ENCODE peak calls at places on chromosomes 1 and 21, in four cellular contexts. One of them, this sample, is unnamed.

GRCh38 chr1:18333220-18333619 is 147.5 kb upstream of the KLHDC7A start:
- DNase-seq in NCI-H1436: no peak
- DNase-seq in T-helper 1 cell: no peak
- DNase-seq in AG04450: no peak
- DNase-seq in this sample: no peak

GRCh38 chr1:200161801-200162200 is 134.3 kb downstream of the NR5A2 start:
- DNase-seq in NCI-H1436: no peak
- DNase-seq in T-helper 1 cell: no peak
- DNase-seq in AG04450: no peak
- DNase-seq in this sample: no peak

GRCh38 chr1:246219508-246220030 is 287.5 kb downstream of the SMYD3 start:
- DNase-seq in NCI-H1436: peak
- DNase-seq in T-helper 1 cell: no peak
- DNase-seq in AG04450: no peak
- DNase-seq in this sample: no peak

GRCh38 chr1:6521502-6521901 is 30.0 kb upstream of the PLEKHG5 start:
- DNase-seq in NCI-H1436: no peak
- DNase-seq in T-helper 1 cell: no peak
- DNase-seq in AG04450: no peak
- DNase-seq in this sample: no peak

GRCh38 chr1:72037745-72038343 is 244.5 kb downstream of the NEGR1 start:
- DNase-seq in NCI-H1436: peak
- DNase-seq in T-helper 1 cell: no peak
- DNase-seq in AG04450: peak
- DNase-seq in this sample: no peak

GRCh38 chr1:197638316-197638715 is 137.0 kb downstream of the DENND1B start:
- DNase-seq in NCI-H1436: peak
- DNase-seq in T-helper 1 cell: no peak
- DNase-seq in AG04450: no peak
- DNase-seq in this sample: no peak

GRCh38 chr1:112509005-112509659 is 367 bp downstream of the WNT2B start:
- DNase-seq in NCI-H1436: no peak
- DNase-seq in T-helper 1 cell: peak
- DNase-seq in AG04450: no peak
- DNase-seq in this sample: no peak

GRCh38 chr1:3865606-3866160 is 8.4 kb downstream of the DFFB start:
- DNase-seq in NCI-H1436: no peak
- DNase-seq in T-helper 1 cell: no peak
- DNase-seq in AG04450: no peak
- DNase-seq in this sample: no peak

GRCh38 chr1:64675718-64676345 is 69.0 kb upstream of the RAVER2 start:
- DNase-seq in NCI-H1436: no peak
- DNase-seq in T-helper 1 cell: no peak
- DNase-seq in AG04450: no peak
- DNase-seq in this sample: no peak

GRCh38 chr1:197775282-197776262 is at the start of gene DENND1B:
- DNase-seq in NCI-H1436: peak
- DNase-seq in T-helper 1 cell: peak
- DNase-seq in AG04450: no peak
- DNase-seq in this sample: peak

GRCh38 chr1:53621144-53621543 is 117.8 kb downstream of the GLIS1 start:
- DNase-seq in NCI-H1436: no peak
- DNase-seq in T-helper 1 cell: no peak
- DNase-seq in AG04450: no peak
- DNase-seq in this sample: no peak

GRCh38 chr1:180928272-180929230 is 15.9 kb downstream of the KIAA1614 start:
- DNase-seq in NCI-H1436: peak
- DNase-seq in T-helper 1 cell: no peak
- DNase-seq in AG04450: no peak
- DNase-seq in this sample: no peak

GRCh38 chr21:15638856-15639549 is 90.8 kb upstream of the USP25 start:
- DNase-seq in NCI-H1436: no peak
- DNase-seq in T-helper 1 cell: no peak
- DNase-seq in AG04450: no peak
- DNase-seq in this sample: no peak

GRCh38 chr1:235892734-235893413 is 26.2 kb upstream of the LYST start:
- DNase-seq in NCI-H1436: no peak
- DNase-seq in T-helper 1 cell: no peak
- DNase-seq in AG04450: no peak
- DNase-seq in this sample: no peak

GRCh38 chr1:100065183-100065968 is 67.4 kb downstream of the SASS6 start:
- DNase-seq in NCI-H1436: no peak
- DNase-seq in T-helper 1 cell: no peak
- DNase-seq in AG04450: no peak
- DNase-seq in this sample: no peak

GRCh38 chr1:1873186-1873585 is 17.7 kb downstream of the GNB1 start:
- DNase-seq in NCI-H1436: no peak
- DNase-seq in T-helper 1 cell: no peak
- DNase-seq in AG04450: no peak
- DNase-seq in this sample: peak

GRCh38 chr1:103900005-103900404 is 150.3 kb downstream of the AMY1C start:
- DNase-seq in NCI-H1436: no peak
- DNase-seq in T-helper 1 cell: no peak
- DNase-seq in AG04450: no peak
- DNase-seq in this sample: no peak

GRCh38 chr1:18899363-18900049 is 2.8 kb downstream of the ALDH4A1 start:
- DNase-seq in NCI-H1436: no peak
- DNase-seq in T-helper 1 cell: no peak
- DNase-seq in AG04450: no peak
- DNase-seq in this sample: no peak

GRCh38 chr1:232290570-232290969 is 339.4 kb downstream of the SIPA1L2 start:
- DNase-seq in NCI-H1436: no peak
- DNase-seq in T-helper 1 cell: no peak
- DNase-seq in AG04450: no peak
- DNase-seq in this sample: no peak